ENCODE peak calls at places on chromosome 7, in ten cellular contexts. T is D721Med, H is H1, V is hepatocyte, U is GM13976, J is cardiac fibroblast, P is sigmoid colon, O is heart right ventricle, X is kidney epithelial cell, Q is endothelial cell of umbilical vein. D is an unnamed sample.
A peak's percentile ranks its signal among the peaks of the same experiment; 100 is the strongest.

GRCh38 chr7:147639037-147639436 is 951.5 kb upstream of the C7orf33 start:
- DNase-seq in T (no peak), J (no peak), H (no peak), O (no peak), X (no peak), P (no peak), Q (no peak), U (no peak), V (no peak), D (no peak)

GRCh38 chr7:46029111-46029704 is 108.1 kb upstream of the IGFBP3 start:
- DNase-seq in T (no peak), U (no peak), J (no peak), Q (no peak), P (no peak), H (no peak), V (no peak), X (no peak), O (no peak), D (no peak)

GRCh38 chr7:131538791-131539179 is 17.6 kb downstream of the PODXL start:
- DNase-seq in T (peak; percentile 89), Q (peak; percentile 31), P (peak; percentile 75), U (no peak), X (no peak), O (peak; percentile 57), J (no peak), V (no peak), H (no peak), D (no peak)

GRCh38 chr7:32670105-32670504 is 174.8 kb downstream of the AVL9 start:
- DNase-seq in U (no peak), V (peak; percentile 65), Q (peak; percentile 74), X (peak; percentile 77), H (no peak), O (no peak), T (no peak), J (peak; percentile 20), P (no peak), D (no peak)

GRCh38 chr7:99557940-99558305 is 519 bp upstream of the ZNF655 start:
- DNase-seq in U (no peak), H (no peak), J (peak; percentile 21), O (no peak), X (no peak), Q (no peak), V (no peak), P (no peak), T (no peak), D (no peak)

GRCh38 chr7:134255814-134256213 is 60.9 kb downstream of the SLC35B4 start:
- DNase-seq in J (no peak), X (no peak), V (no peak), P (no peak), U (no peak), T (no peak), Q (no peak), O (no peak), H (no peak), D (no peak)

GRCh38 chr7:24715661-24716479 is 41.4 kb downstream of the GSDME start:
- DNase-seq in V (peak; percentile 59), O (no peak), H (peak; percentile 56), Q (peak; percentile 28), U (peak; percentile 73), P (no peak), J (peak; percentile 54), T (no peak), X (no peak), D (peak; percentile 74)

GRCh38 chr7:33578166-33578565 is 327.2 kb upstream of the BMPER start:
- DNase-seq in T (no peak), O (no peak), P (no peak), V (no peak), U (no peak), Q (peak; percentile 17), X (peak; percentile 4), J (peak; percentile 17), H (no peak), D (no peak)

GRCh38 chr7:77425151-77426051 is 9.3 kb upstream of the GSAP start:
- DNase-seq in V (no peak), J (peak; percentile 50), X (no peak), P (no peak), O (no peak), U (no peak), H (no peak), Q (no peak), T (no peak), D (no peak)

GRCh38 chr7:378041-378420 is 88.1 kb downstream of the FOXL3 start:
- DNase-seq in V (no peak), H (no peak), Q (no peak), T (no peak), P (no peak), O (no peak), J (no peak), X (no peak), U (no peak), D (no peak)

GRCh38 chr7:124701955-124702354 is 63.6 kb downstream of the GPR37 start:
- DNase-seq in V (no peak), X (no peak), Q (no peak), P (no peak), O (no peak), T (no peak), H (no peak), U (no peak), J (no peak), D (no peak)

GRCh38 chr7:2802504-2803341 is 41.4 kb downstream of the GNA12 start:
- DNase-seq in H (peak; percentile 48), T (no peak), P (peak; percentile 58), X (no peak), J (peak; percentile 76), Q (peak; percentile 65), V (peak; percentile 38), O (peak; percentile 56), U (no peak), D (no peak)

GRCh38 chr7:151431281-151431767 is 8.6 kb downstream of the CRYGN start:
- DNase-seq in U (peak; percentile 42), V (no peak), P (peak; percentile 38), J (no peak), X (no peak), Q (no peak), H (no peak), T (no peak), O (no peak), D (no peak)

GRCh38 chr7:111474723-111475418 is 87.4 kb downstream of the IMMP2L start:
- DNase-seq in J (peak; percentile 8), H (no peak), P (no peak), O (no peak), U (no peak), T (no peak), Q (peak; percentile 54), X (no peak), V (no peak), D (no peak)
- TF ChIP-seq CTCF in J (no peak), H (no peak), P (no peak), O (no peak), U (no peak), T (no peak), Q (no peak), X (no peak), V (no peak), D (no peak)

DNA sequence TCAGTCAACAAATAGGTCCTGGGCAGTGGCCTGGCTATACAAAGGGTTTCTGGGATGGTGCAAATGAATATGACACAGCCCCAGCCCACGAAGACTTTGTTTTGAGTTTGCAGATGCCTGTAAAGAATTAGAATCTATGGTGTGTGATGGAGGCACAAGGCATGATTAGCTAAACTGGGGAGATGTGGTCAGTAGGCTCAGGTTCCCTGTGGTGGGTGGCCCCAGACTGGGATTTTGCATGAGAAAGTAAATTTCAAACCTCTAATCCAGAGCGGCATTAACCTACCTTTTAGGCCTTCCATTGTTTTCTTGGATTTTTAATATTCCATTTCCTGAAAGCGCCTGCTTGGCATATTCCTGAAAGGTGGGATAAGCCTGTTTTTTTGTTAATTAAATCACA is 6.4 kb upstream of the CPA5 start:
- DNase-seq in O (no peak), P (no peak), X (no peak), U (no peak), V (no peak), H (no peak), T (no peak), Q (no peak), J (no peak), D (no peak)
- TF ChIP-seq CTCF in O (no peak), P (no peak), X (no peak), U (no peak), V (no peak), H (no peak), T (no peak), Q (no peak), J (no peak), D (no peak)

DNA sequence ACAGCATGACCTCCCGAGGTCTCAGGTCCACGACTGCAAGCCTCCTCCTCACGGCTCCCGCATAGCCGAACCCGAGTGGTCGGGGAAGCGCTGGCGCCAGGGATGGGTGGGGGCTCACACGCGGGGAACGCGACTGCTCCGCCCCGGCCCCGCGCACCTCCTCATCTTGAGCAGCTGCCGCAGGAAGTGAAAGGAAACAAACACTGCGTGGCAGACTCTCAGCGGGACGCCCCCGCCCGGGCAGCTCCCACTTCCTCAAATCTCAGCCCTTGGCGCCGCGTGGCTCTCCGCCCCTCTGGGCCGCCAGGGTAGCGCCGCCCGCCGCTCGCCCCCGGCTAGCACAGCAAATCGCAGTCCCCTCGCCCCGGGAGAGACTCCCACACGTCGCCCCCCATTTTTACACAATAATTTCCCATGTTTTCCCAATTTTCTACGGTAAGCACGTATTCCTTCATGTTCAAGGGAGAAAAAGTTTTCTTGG is at the start of gene TMEM243:
- DNase-seq in O (peak; percentile 80), V (peak; percentile 83), H (peak; percentile 73), X (no peak), T (no peak), J (peak; percentile 78), U (peak; percentile 89), Q (peak; percentile 87), P (peak; percentile 86), D (peak; percentile 89)
- TF ChIP-seq CTCF in O (no peak), V (peak; percentile 16), H (no peak), X (peak; percentile 17), T (no peak), J (no peak), U (peak; percentile 47), Q (peak; percentile 8), P (no peak), D (peak; percentile 50)

DNA sequence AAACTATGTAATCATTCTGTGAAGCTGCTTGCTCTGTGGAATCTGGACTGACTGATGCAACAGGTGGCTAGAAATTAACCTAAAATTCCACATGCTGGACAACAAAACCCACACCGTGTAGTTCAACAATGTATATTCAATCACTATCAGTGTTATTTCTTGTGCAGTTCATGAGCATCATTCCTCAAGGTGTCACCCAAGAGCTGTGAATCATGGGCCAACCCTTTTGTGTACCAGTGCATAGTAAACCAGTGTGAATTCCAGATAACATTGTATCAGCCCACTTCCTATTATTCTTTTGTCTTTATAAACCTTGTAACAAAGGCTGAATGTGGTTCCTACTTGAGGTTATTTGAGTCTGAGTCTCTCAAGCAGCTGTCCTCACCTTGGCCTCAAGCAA is 905.2 kb upstream of the ZNF722 start:
- DNase-seq in U (no peak), O (no peak), V (no peak), T (no peak), H (no peak), Q (no peak), X (no peak), P (no peak), J (no peak), D (no peak)
- TF ChIP-seq CTCF in U (no peak), O (no peak), V (no peak), T (no peak), H (no peak), Q (no peak), X (no peak), P (no peak), J (no peak), D (no peak)

DNA sequence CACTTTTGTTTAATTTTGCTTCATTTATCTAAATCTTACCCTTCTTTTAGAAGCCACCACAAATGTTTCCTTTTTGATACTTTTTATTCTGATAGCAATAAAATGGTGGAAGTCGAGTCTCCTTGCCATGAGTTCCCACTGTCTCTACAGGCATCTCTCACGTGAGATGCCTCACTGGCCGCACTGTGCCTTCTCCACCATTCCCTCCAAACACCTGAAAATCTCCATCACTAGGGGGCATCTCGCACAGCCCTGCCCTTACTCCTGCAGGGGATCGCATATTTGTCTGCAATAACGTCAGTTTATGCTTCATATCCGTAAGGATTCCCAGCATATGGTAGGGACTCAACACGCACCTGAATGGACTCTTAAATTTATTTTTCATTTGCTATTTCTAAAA is 56.3 kb upstream of the NCAPG2 start:
- DNase-seq in X (no peak), V (no peak), U (no peak), P (no peak), T (no peak), H (peak; percentile 38), O (no peak), J (no peak), Q (no peak), D (no peak)
- TF ChIP-seq CTCF in X (no peak), V (peak; percentile 5), U (no peak), P (no peak), T (peak; percentile 22), H (peak; percentile 59), O (no peak), J (peak; percentile 8), Q (no peak), D (no peak)